ENCODE peak calls at places on chromosomes 6 and 20, in five cellular contexts. B is fibroblast of lung, J is lower lobe of right lung, W is tibial artery, Z is HAP-1. U is an unnamed sample. For H3K27me3, the result is how much of the 10 kb centered on the place peaks cover.

GRCh38 chr20:10761786-10762185 is 88.0 kb upstream of the JAG1 start:
- DNase-seq in B (peak), J (no peak), W (no peak), Z (no peak), U (no peak)

GRCh38 chr20:62238569-62239277 is 402 bp downstream of the OSBPL2 start:
- DNase-seq in B (no peak), J (peak), W (no peak), Z (no peak), U (peak)

GRCh38 chr6:34021839-34022190 is 124.1 kb downstream of the GRM4 start:
- DNase-seq in B (no peak), J (peak), W (no peak), Z (no peak), U (no peak)

GRCh38 chr6:104548297-104548696 is 311.4 kb downstream of the HACE1 start:
- DNase-seq in B (no peak), J (no peak), W (no peak), Z (no peak), U (no peak)

GRCh38 chr6:137311940-137312339 is 92.8 kb upstream of the IFNGR1 start:
- DNase-seq in B (no peak), J (no peak), W (no peak), Z (no peak), U (no peak)

GRCh38 chr6:52839124-52840055 is 1.2 kb downstream of the GSTA5 start:
- DNase-seq in B (peak), J (peak), W (no peak), Z (peak), U (peak)

GRCh38 chr20:57583289-57584257 is 22.7 kb downstream of the PCK1 start:
- DNase-seq in B (no peak), J (no peak), W (no peak), Z (no peak), U (peak)

GRCh38 chr6:40343318-40343886 is 243.8 kb downstream of the LRFN2 start:
- DNase-seq in B (no peak), J (no peak), W (no peak), Z (no peak), U (no peak)

GRCh38 chr6:70549327-70549726 is 17.4 kb upstream of the SDHAF4 start:
- DNase-seq in B (no peak), J (no peak), W (no peak), Z (no peak), U (no peak)

GRCh38 chr6:143059616-143060353 is 904 bp upstream of the AIG1 start:
- DNase-seq in B (peak), J (no peak), W (no peak), Z (no peak), U (peak)

GRCh38 chr6:152458648-152459047 is 178.5 kb downstream of the SYNE1 start:
- DNase-seq in B (peak), J (no peak), W (no peak), Z (peak), U (no peak)

GRCh38 chr6:25411316-25411961 is 132.3 kb downstream of the CARMIL1 start:
- DNase-seq in B (no peak), J (no peak), W (no peak), Z (no peak), U (no peak)

GRCh38 chr6:121055572-121056163 is 278.6 kb downstream of the TBC1D32 start:
- DNase-seq in B (peak), J (no peak), W (no peak), Z (peak), U (no peak)

GRCh38 chr20:29689411-29690225 is 1567.8 kb upstream of the DEFB115 start:
- DNase-seq in B (no peak), J (peak), W (peak), Z (no peak), U (no peak)

GRCh38 chr6:130426078-130426726 is 60.4 kb downstream of the TMEM200A start:
- DNase-seq in B (peak), J (no peak), W (no peak), Z (no peak), U (no peak)

GRCh38 chr6:140779991-140780596 is 1352.6 kb upstream of the GJE1 start:
- DNase-seq in B (no peak), J (no peak), W (no peak), Z (no peak), U (no peak)

GRCh38 chr6:131400054-131400781 is 172.8 kb upstream of the ARG1 start:
- DNase-seq in B (peak), J (no peak), W (no peak), Z (peak), U (no peak)

GRCh38 chr20:63748356-63749270 is 9.0 kb downstream of the SLC2A4RG start:
- DNase-seq in B (no peak), J (no peak), W (no peak), Z (no peak), U (no peak)

GRCh38 chr20:45246109-45246508 is 8.3 kb downstream of the SLPI start:
- DNase-seq in B (no peak), J (no peak), W (no peak), Z (no peak), U (no peak)

GRCh38 chr6:138439546-138439945 is 35.5 kb downstream of the HEBP2 start:
- DNase-seq in B (no peak), J (no peak), W (no peak), Z (no peak), U (no peak)

GRCh38 chr20:58636983-58637421 is 14.1 kb upstream of the STX16 start:
- DNase-seq in B (no peak), J (no peak), W (no peak), Z (no peak), U (no peak)

GRCh38 chr6:18380165-18380564 is 7.0 kb upstream of the RNF144B start:
- DNase-seq in B (no peak), J (no peak), W (no peak), Z (no peak), U (no peak)

GRCh38 chr6:90525421-90525820 is 61.5 kb downstream of the MAP3K7 start:
- DNase-seq in B (no peak), J (no peak), W (no peak), Z (no peak), U (no peak)

GRCh38 chr6:35318200-35318844 is 20.7 kb downstream of the DEF6 start:
- DNase-seq in B (peak), J (peak), W (peak), Z (no peak), U (no peak)

GRCh38 chr6:3522561-3523287 is 65.9 kb upstream of the SLC22A23 start:
- DNase-seq in B (peak), J (no peak), W (no peak), Z (no peak), U (no peak)

GRCh38 chr20:9269280-9269971 is 200.5 kb downstream of the PLCB4 start:
- DNase-seq in B (peak), J (no peak), W (no peak), Z (no peak), U (no peak)

GRCh38 chr20:58692579-58693225 is at the start of gene NPEPL1:
- DNase-seq in B (peak), J (peak), W (no peak), Z (peak), U (peak)

GRCh38 chr20:41733151-41733550 is 115.0 kb upstream of the CHD6 start:
- DNase-seq in B (no peak), J (no peak), W (no peak), Z (no peak), U (no peak)

GRCh38 chr20:9514461-9515210 is at the start of gene LAMP5:
- DNase-seq in B (peak), J (peak), W (no peak), Z (no peak), U (no peak)

GRCh38 chr20:10861619-10862018 is 187.8 kb upstream of the JAG1 start:
- DNase-seq in B (peak), J (no peak), W (no peak), Z (peak), U (no peak)

GRCh38 chr6:5656226-5656625 is 350.5 kb downstream of the NRN1 start:
- DNase-seq in B (no peak), J (no peak), W (no peak), Z (no peak), U (no peak)

GRCh38 chr6:32559747-32560146 is 29.7 kb upstream of the HLA-DRB5 start:
- DNase-seq in B (no peak), J (no peak), W (no peak), Z (no peak), U (no peak)

GRCh38 chr6:103893082-103893481 is 966.6 kb downstream of the HACE1 start:
- DNase-seq in B (peak), J (no peak), W (no peak), Z (no peak), U (no peak)

GRCh38 chr20:48642105-48642880 is 185.5 kb downstream of the PREX1 start:
- DNase-seq in B (no peak), J (no peak), W (no peak), Z (no peak), U (no peak)

GRCh38 chr6:134315189-134315588 is 2.7 kb downstream of the SGK1 start:
- DNase-seq in B (no peak), J (no peak), W (no peak), Z (no peak), U (no peak)

GRCh38 chr6:112298816-112299281 is 44.5 kb upstream of the LAMA4 start:
- DNase-seq in B (peak), J (no peak), W (no peak), Z (no peak), U (no peak)
- H3K27me3 ChIP-seq in B (under half), J (under half), W (under half), Z (under half), U (under half)

DNA sequence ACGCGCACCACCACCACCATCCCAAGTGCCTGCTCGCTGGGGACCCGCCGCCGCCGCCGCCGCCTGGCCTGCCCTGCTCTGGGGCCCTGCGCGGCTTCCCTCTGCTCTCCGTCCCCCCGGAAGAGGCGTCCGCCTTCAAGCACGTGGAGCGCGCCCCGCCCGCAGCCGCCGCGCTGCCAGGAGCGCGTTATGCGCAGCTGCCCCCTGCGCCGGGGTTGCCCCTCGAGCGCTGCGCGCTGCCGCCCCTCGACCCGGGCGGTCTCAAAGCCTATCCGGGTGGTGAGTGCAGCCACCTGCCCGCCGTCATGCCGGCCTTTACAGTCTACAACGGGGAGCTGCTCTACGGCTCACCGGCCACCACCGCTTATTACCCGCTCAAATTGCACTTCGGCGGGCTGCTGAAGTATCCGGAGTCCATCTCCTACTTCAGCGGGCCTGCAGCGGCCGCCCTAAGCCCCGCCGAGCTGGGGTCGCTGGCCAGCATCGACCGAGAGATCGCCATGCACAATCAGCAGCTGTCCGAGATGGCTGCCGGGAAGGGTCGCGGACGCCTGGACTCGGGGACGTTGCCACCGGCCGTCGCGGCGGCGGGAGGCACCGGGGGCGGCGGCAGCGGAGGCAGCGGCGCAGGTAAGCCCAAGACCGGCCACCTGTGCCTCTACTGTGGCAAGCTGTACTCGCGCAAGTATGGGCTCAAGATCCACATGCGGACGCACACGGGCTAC is 7.2 kb downstream of the PRDM13 start:
- DNase-seq in B (no peak), J (peak), W (no peak), Z (no peak), U (no peak)
- H3K27me3 ChIP-seq in B (half or more), J (half or more), W (half or more), Z (under half), U (under half)

DNA sequence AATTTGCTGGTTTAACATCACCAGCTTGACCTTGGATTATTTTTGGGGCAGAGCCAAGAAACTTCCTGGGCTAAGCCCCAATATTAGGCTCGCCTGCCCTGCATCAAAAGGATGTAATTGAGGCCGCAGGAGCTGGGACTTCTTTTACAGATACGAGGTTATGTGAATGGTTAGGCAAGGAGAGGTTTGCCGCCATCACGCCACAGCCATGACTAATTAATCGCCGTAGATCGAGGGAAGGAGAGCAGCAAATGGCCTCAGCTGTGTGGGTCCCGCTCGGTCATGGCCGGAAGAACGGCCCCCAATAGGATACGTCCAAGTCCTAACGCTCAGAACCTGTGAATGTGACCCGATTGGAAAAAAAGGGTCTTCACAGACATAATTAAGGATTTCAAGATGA is 9.8 kb upstream of the BNIP5 start:
- DNase-seq in B (no peak), J (no peak), W (no peak), Z (no peak), U (no peak)
- H3K27me3 ChIP-seq in B (under half), J (under half), W (under half), Z (under half), U (under half)

GRCh38 chr6:159056941-159057340 is 12.2 kb upstream of the TAGAP start:
- DNase-seq in B (no peak), J (no peak), W (no peak), Z (no peak), U (no peak)

GRCh38 chr6:159056432-159056831 is 11.6 kb upstream of the TAGAP start:
- DNase-seq in B (no peak), J (no peak), W (no peak), Z (no peak), U (no peak)

GRCh38 chr6:159052720-159053119 is 7.9 kb upstream of the TAGAP start:
- DNase-seq in B (no peak), J (no peak), W (no peak), Z (no peak), U (no peak)

GRCh38 chr6:159056003-159056402 is 11.2 kb upstream of the TAGAP start:
- DNase-seq in B (no peak), J (no peak), W (no peak), Z (no peak), U (no peak)

GRCh38 chr6:159053781-159054398 is 9.1 kb upstream of the TAGAP start:
- DNase-seq in B (no peak), J (no peak), W (no peak), Z (no peak), U (no peak)
- H3K27me3 ChIP-seq in B (under half), J (under half), W (under half), Z (under half), U (under half)

DNA sequence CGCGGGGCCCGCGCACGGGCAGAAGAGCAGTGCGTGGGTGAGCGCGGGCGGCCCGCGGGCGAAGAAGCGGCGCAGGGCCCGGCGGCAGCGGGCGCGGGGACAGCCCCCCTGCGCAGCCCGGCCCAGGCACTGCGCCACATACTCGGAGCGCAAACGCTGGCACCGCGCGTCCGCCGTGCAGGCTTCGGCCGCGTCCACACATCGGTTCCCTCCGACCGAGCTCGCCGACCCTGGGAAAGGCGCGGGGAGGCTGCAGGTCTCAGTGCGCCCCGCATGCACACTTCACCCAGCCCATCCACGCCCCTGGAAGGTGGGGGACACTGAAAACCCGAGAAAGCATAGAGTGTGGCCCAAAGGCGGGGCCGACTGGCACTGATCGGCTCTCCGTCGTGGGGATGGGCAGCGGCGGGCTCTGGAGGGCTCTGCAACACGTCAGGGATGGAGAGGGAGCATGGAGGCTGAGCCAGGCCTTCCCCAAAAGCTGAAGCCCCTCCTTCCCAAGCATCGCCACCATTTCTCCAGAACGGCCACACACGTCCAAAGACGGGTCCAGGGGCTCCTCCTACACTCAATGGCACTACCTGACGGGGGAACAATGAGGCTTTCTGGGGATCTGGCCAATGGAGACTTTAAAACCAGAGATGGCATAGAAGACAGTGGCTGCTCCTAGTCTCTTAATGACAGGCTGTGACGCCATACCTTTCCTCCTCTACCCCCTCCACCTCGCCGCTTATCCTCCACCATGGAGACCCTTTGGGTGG is 2.0 kb downstream of the GFRA4 start:
- DNase-seq in B (no peak), J (no peak), W (peak), Z (no peak), U (no peak)
- H3K27me3 ChIP-seq in B (under half), J (under half), W (under half), Z (under half), U (under half)

DNA sequence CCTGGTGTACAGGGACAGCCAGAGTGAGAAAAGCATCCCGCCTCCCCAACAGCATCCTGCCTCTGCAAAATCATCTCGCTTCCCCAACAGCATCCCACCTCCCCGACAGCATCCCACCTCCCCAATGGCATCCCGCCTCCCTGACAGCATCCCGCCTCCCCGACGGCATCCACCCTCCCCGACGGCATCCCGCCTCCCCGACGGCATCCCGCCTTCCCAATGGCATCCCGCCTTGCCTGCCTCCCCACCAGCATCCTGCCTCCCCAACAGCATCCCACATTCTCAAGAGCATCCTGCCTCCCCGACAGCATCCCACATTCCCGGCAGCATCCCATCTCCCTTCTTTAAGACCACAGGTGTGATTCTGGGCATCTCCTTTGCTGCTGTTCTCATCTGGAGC is 46.0 kb upstream of the NXT1 start:
- DNase-seq in B (no peak), J (no peak), W (peak), Z (no peak), U (no peak)
- H3K27me3 ChIP-seq in B (under half), J (under half), W (under half), Z (under half), U (under half)

DNA sequence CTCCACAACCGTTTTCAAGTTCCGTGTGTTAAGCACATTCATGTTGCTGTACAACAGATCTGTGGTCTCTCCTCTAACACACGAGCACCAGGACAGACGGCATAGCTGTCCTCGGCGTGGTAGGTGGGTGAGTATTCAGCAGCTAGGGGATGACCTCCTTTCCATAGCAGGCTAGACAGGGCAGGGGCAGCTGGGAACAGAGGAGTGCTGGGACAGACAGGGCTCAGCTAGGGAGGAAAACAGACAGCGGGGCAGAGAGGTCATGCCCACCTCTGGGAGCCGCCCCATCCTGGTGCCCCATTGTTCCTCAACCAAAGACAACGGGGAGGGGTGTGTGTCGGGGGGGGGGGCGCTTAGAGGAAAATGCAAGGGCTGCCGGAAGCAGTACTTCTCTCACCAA is 271.5 kb upstream of the FOXQ1 start:
- DNase-seq in B (no peak), J (no peak), W (no peak), Z (no peak), U (no peak)
- H3K27me3 ChIP-seq in B (under half), J (under half), W (under half), Z (under half), U (under half)

GRCh38 chr20:19212524-19213502 is at the start of gene SLC24A3:
- DNase-seq in B (peak), J (peak), W (peak), Z (no peak), U (peak)

GRCh38 chr20:19207541-19207940 is 4.9 kb upstream of the SLC24A3 start:
- DNase-seq in B (no peak), J (no peak), W (no peak), Z (no peak), U (no peak)

GRCh38 chr20:19211661-19212523 is 550 bp upstream of the SLC24A3 start:
- DNase-seq in B (peak), J (peak), W (no peak), Z (no peak), U (no peak)

GRCh38 chr20:19211252-19211651 is 1.2 kb upstream of the SLC24A3 start:
- DNase-seq in B (no peak), J (no peak), W (no peak), Z (no peak), U (no peak)

GRCh38 chr20:19210426-19211155 is 1.9 kb upstream of the SLC24A3 start:
- DNase-seq in B (no peak), J (no peak), W (no peak), Z (no peak), U (no peak)
- H3K27me3 ChIP-seq in B (under half), J (under half), W (under half), Z (under half), U (under half)